ENCODE peak calls at places on chromosome 9, in nine cellular contexts. R, I, J, B, V, F, Y, L and D are unnamed samples.
A peak's percentile ranks its signal among the peaks of the same experiment; 100 is the strongest.

GRCh38 chr9:76912631-76913275 is 6.8 kb upstream of the PRUNE2 start:
- DNase-seq in R (peak; percentile 13), I (no peak), J (no peak), B (no peak), V (peak; percentile 24), F (peak; percentile 91), Y (no peak), L (no peak), D (no peak)

GRCh38 chr9:11702529-11702928 is 990.7 kb upstream of the TYRP1 start:
- DNase-seq in R (no peak), I (no peak), J (no peak), B (no peak), V (peak; percentile 15), F (no peak), Y (no peak), L (no peak), D (no peak)

GRCh38 chr9:69130456-69131441 is 43.3 kb upstream of the TJP2 start:
- DNase-seq in R (no peak), I (no peak), J (no peak), B (no peak), V (peak; percentile 79), F (peak; percentile 90), Y (no peak), L (no peak), D (no peak)

GRCh38 chr9:9552665-9553064 is 1060.1 kb downstream of the PTPRD start:
- DNase-seq in R (no peak), I (no peak), J (no peak), B (no peak), V (no peak), F (no peak), Y (no peak), L (no peak), D (no peak)

GRCh38 chr9:89448381-89448780 is 49.5 kb downstream of the SEMA4D start:
- DNase-seq in R (no peak), I (peak; percentile 62), J (no peak), B (no peak), V (no peak), F (no peak), Y (no peak), L (no peak), D (no peak)

GRCh38 chr9:91188719-91189590 is 172.8 kb downstream of the AUH start:
- DNase-seq in R (no peak), I (no peak), J (no peak), B (no peak), V (no peak), F (no peak), Y (peak; percentile 64), L (no peak), D (peak; percentile 16)

GRCh38 chr9:124202447-124202971 is 55.2 kb upstream of the NEK6 start:
- DNase-seq in R (no peak), I (peak; percentile 92), J (peak; percentile 68), B (peak; percentile 78), V (no peak), F (no peak), Y (peak; percentile 84), L (no peak), D (no peak)

GRCh38 chr9:93319301-93319991 is 132.0 kb upstream of the FAM120A start:
- DNase-seq in R (no peak), I (no peak), J (no peak), B (no peak), V (no peak), F (no peak), Y (no peak), L (no peak), D (no peak)

GRCh38 chr9:127404631-127405030 is 7.7 kb downstream of the SLC2A8 start:
- DNase-seq in R (no peak), I (no peak), J (no peak), B (no peak), V (no peak), F (no peak), Y (no peak), L (no peak), D (no peak)

GRCh38 chr9:69815313-69815712 is 5.3 kb upstream of the CFAP95 start:
- DNase-seq in R (no peak), I (no peak), J (no peak), B (no peak), V (no peak), F (no peak), Y (no peak), L (no peak), D (no peak)

GRCh38 chr9:89464991-89465390 is 32.9 kb downstream of the SEMA4D start:
- DNase-seq in R (no peak), I (no peak), J (no peak), B (no peak), V (no peak), F (no peak), Y (no peak), L (no peak), D (no peak)

GRCh38 chr9:113933188-113933587 is 57.1 kb downstream of the ZNF618 start:
- DNase-seq in R (no peak), I (no peak), J (no peak), B (no peak), V (no peak), F (no peak), Y (no peak), L (no peak), D (peak; percentile 26)

GRCh38 chr9:95903398-95903797 is 27.9 kb downstream of the ERCC6L2 start:
- DNase-seq in R (no peak), I (no peak), J (no peak), B (no peak), V (no peak), F (no peak), Y (no peak), L (no peak), D (no peak)

GRCh38 chr9:73523391-73523790 is 371.7 kb downstream of the ANXA1 start:
- DNase-seq in R (no peak), I (no peak), J (no peak), B (no peak), V (no peak), F (no peak), Y (no peak), L (no peak), D (no peak)

GRCh38 chr9:94929373-94929764 is 202.9 kb downstream of the AOPEP start:
- DNase-seq in R (peak; percentile 91), I (no peak), J (no peak), B (no peak), V (peak; percentile 92), F (peak; percentile 42), Y (peak; percentile 89), L (no peak), D (no peak)

GRCh38 chr9:125992557-125992956 is 245.4 kb downstream of the PBX3 start:
- DNase-seq in R (no peak), I (no peak), J (no peak), B (no peak), V (no peak), F (no peak), Y (peak; percentile 43), L (no peak), D (no peak)

GRCh38 chr9:75873707-75874106 is 16.8 kb upstream of the PCSK5 start:
- DNase-seq in R (no peak), I (no peak), J (no peak), B (no peak), V (no peak), F (no peak), Y (no peak), L (no peak), D (no peak)

GRCh38 chr9:106771618-106772017 is 91.3 kb upstream of the ZNF462 start:
- DNase-seq in R (no peak), I (no peak), J (no peak), B (no peak), V (no peak), F (no peak), Y (peak; percentile 75), L (no peak), D (no peak)

GRCh38 chr9:99113418-99114048 is 8.6 kb downstream of the TGFBR1 start:
- DNase-seq in R (no peak), I (no peak), J (no peak), B (no peak), V (no peak), F (no peak), Y (no peak), L (no peak), D (no peak)

GRCh38 chr9:132351404-132352050 is 3.3 kb downstream of the SETX start:
- DNase-seq in R (no peak), I (no peak), J (no peak), B (peak; percentile 10), V (peak; percentile 54), F (no peak), Y (no peak), L (no peak), D (no peak)

GRCh38 chr9:127166651-127167524 is 44.5 kb upstream of the ANGPTL2 start:
- DNase-seq in R (peak; percentile 78), I (no peak), J (no peak), B (no peak), V (peak; percentile 94), F (peak; percentile 97), Y (no peak), L (no peak), D (no peak)

GRCh38 chr9:129224618-129225017 is 46.6 kb upstream of the IER5L start:
- DNase-seq in R (no peak), I (no peak), J (no peak), B (no peak), V (no peak), F (no peak), Y (no peak), L (no peak), D (no peak)

GRCh38 chr9:132163457-132163875 is 1.6 kb downstream of the NTNG2 start:
- DNase-seq in R (no peak), I (no peak), J (no peak), B (no peak), V (no peak), F (no peak), Y (no peak), L (no peak), D (no peak)

GRCh38 chr9:69079186-69079585 is 43.6 kb downstream of the FXN start:
- DNase-seq in R (no peak), I (no peak), J (no peak), B (no peak), V (peak; percentile 78), F (no peak), Y (no peak), L (no peak), D (no peak)

GRCh38 chr9:19032411-19032810 is 598 bp downstream of the SAXO1 start:
- DNase-seq in R (no peak), I (no peak), J (no peak), B (no peak), V (no peak), F (no peak), Y (no peak), L (no peak), D (no peak)

GRCh38 chr9:18863821-18864220 is 169.2 kb downstream of the SAXO1 start:
- DNase-seq in R (no peak), I (no peak), J (no peak), B (no peak), V (no peak), F (no peak), Y (no peak), L (no peak), D (no peak)

GRCh38 chr9:15187589-15187988 is 119.4 kb downstream of the TTC39B start:
- DNase-seq in R (no peak), I (no peak), J (no peak), B (no peak), V (no peak), F (no peak), Y (no peak), L (no peak), D (no peak)

GRCh38 chr9:101601904-101602765 is 7.4 kb upstream of the PPP3R2 start:
- DNase-seq in R (peak; percentile 65), I (no peak), J (no peak), B (peak; percentile 12), V (peak; percentile 59), F (peak; percentile 62), Y (no peak), L (peak; percentile 59), D (no peak)

GRCh38 chr9:99031319-99031718 is 73.6 kb upstream of the TGFBR1 start:
- DNase-seq in R (no peak), I (no peak), J (no peak), B (no peak), V (no peak), F (no peak), Y (no peak), L (no peak), D (no peak)

GRCh38 chr9:114059047-114059803 is 18.9 kb downstream of the AMBP start:
- DNase-seq in R (no peak), I (no peak), J (no peak), B (no peak), V (no peak), F (no peak), Y (peak; percentile 73), L (no peak), D (no peak)

GRCh38 chr9:110183208-110184145 is 24.5 kb downstream of the C9orf152 start:
- DNase-seq in R (peak; percentile 73), I (peak; percentile 42), J (peak; percentile 7), B (peak; percentile 75), V (peak; percentile 73), F (peak; percentile 81), Y (no peak), L (peak; percentile 72), D (peak; percentile 64)